ENCODE peak calls at places on chromosomes 5 and 9, in eight cellular contexts. U is neural progenitor cell, R is H1, T is keratinocyte, V is mammary epithelial cell, Q is GM23338, W is hepatocyte, D is SK-N-SH. C is an unnamed sample. For H3K4me1, the result is how much of the 10 kb centered on the place peaks cover.

GRCh38 chr9:121286973-121287721 is 19.2 kb downstream of the GSN start:
- DNase-seq in U (peak), R (peak), T (peak), V (peak), Q (peak), W (peak), D (no peak), C (peak)

GRCh38 chr5:35194636-35195471 is 35.4 kb downstream of the PRLR start:
- DNase-seq in U (no peak), R (no peak), T (no peak), V (no peak), Q (no peak), W (peak), D (no peak), C (no peak)

GRCh38 chr5:173278172-173278571 is 43.2 kb upstream of the NKX2-5 start:
- DNase-seq in U (no peak), R (no peak), T (no peak), V (no peak), Q (no peak), W (no peak), D (no peak), C (no peak)

GRCh38 chr5:78287833-78288232 is 6.7 kb downstream of the AP3B1 start:
- DNase-seq in U (no peak), R (no peak), T (peak), V (peak), Q (no peak), W (peak), D (no peak), C (peak)

GRCh38 chr9:120289990-120290925 is 289.7 kb downstream of the CDK5RAP2 start:
- DNase-seq in U (no peak), R (no peak), T (no peak), V (peak), Q (no peak), W (no peak), D (peak), C (no peak)

GRCh38 chr9:135379540-135380267 is 99.9 kb upstream of the PPP1R26 start:
- DNase-seq in U (no peak), R (no peak), T (no peak), V (no peak), Q (no peak), W (no peak), D (no peak), C (no peak)

GRCh38 chr5:14453486-14453885 is 128.1 kb upstream of the OTULINL start:
- DNase-seq in U (no peak), R (no peak), T (no peak), V (no peak), Q (no peak), W (no peak), D (no peak), C (no peak)

GRCh38 chr5:22541037-22541436 is 312.1 kb downstream of the CDH12 start:
- DNase-seq in U (peak), R (no peak), T (no peak), V (no peak), Q (no peak), W (peak), D (no peak), C (no peak)

GRCh38 chr5:6504677-6505414 is 56.2 kb downstream of the UBE2QL1 start:
- DNase-seq in U (no peak), R (no peak), T (no peak), V (peak), Q (no peak), W (peak), D (no peak), C (no peak)

GRCh38 chr9:98870782-98871455 is 63.4 kb downstream of the GALNT12 start:
- DNase-seq in U (no peak), R (no peak), T (no peak), V (no peak), Q (no peak), W (no peak), D (no peak), C (no peak)

GRCh38 chr9:113397077-113397696 is 3.9 kb downstream of the ALAD start:
- DNase-seq in U (no peak), R (no peak), T (no peak), V (no peak), Q (no peak), W (no peak), D (peak), C (no peak)

GRCh38 chr9:136947955-136948510 is 3.0 kb downstream of the C8G start:
- DNase-seq in U (peak), R (no peak), T (no peak), V (peak), Q (peak), W (peak), D (peak), C (peak)

GRCh38 chr9:5459289-5459829 is 9.0 kb downstream of the CD274 start:
- DNase-seq in U (no peak), R (no peak), T (no peak), V (peak), Q (peak), W (no peak), D (no peak), C (no peak)

GRCh38 chr9:126773004-126773607 is 31.7 kb upstream of the ZBTB43 start:
- DNase-seq in U (peak), R (peak), T (no peak), V (no peak), Q (peak), W (peak), D (peak), C (no peak)

GRCh38 chr5:81233080-81233634 is at the start of gene CKMT2:
- DNase-seq in U (peak), R (peak), T (no peak), V (no peak), Q (peak), W (peak), D (no peak), C (no peak)

GRCh38 chr5:178287091-178287790 is 54.6 kb upstream of the PHYKPL start:
- DNase-seq in U (no peak), R (no peak), T (no peak), V (no peak), Q (no peak), W (no peak), D (no peak), C (no peak)

GRCh38 chr5:14593326-14594036 is 11.9 kb downstream of the OTULINL start:
- DNase-seq in U (no peak), R (no peak), T (no peak), V (no peak), Q (no peak), W (no peak), D (no peak), C (no peak)

GRCh38 chr5:74766348-74766886 is 500 bp downstream of the GFM2 start:
- DNase-seq in U (peak), R (no peak), T (peak), V (peak), Q (peak), W (peak), D (peak), C (no peak)

GRCh38 chr9:3788211-3788610 is 262.4 kb upstream of the RFX3 start:
- DNase-seq in U (no peak), R (no peak), T (no peak), V (no peak), Q (no peak), W (no peak), D (no peak), C (no peak)

GRCh38 chr9:20314981-20315380 is 307.3 kb downstream of the MLLT3 start:
- DNase-seq in U (no peak), R (no peak), T (no peak), V (no peak), Q (no peak), W (no peak), D (no peak), C (no peak)

GRCh38 chr9:107545036-107545435 is 55.5 kb upstream of the KLF4 start:
- DNase-seq in U (no peak), R (no peak), T (no peak), V (no peak), Q (no peak), W (no peak), D (no peak), C (no peak)

GRCh38 chr9:106891286-106891685 is 28.3 kb downstream of the ZNF462 start:
- DNase-seq in U (peak), R (no peak), T (no peak), V (no peak), Q (peak), W (no peak), D (no peak), C (no peak)

GRCh38 chr5:17860660-17861315 is 226.5 kb downstream of the TAF11L14 start:
- DNase-seq in U (no peak), R (no peak), T (no peak), V (peak), Q (no peak), W (no peak), D (no peak), C (no peak)

GRCh38 chr5:74130141-74130897 is 504.3 kb downstream of the ARHGEF28 start:
- DNase-seq in U (no peak), R (no peak), T (no peak), V (no peak), Q (no peak), W (no peak), D (no peak), C (no peak)

GRCh38 chr5:176481659-176482213 is 33.6 kb downstream of the FAF2 start:
- DNase-seq in U (no peak), R (no peak), T (no peak), V (no peak), Q (no peak), W (no peak), D (no peak), C (no peak)

GRCh38 chr9:70412678-70413426 is 1.6 kb downstream of the KLF9 start:
- DNase-seq in U (peak), R (no peak), T (no peak), V (peak), Q (peak), W (peak), D (peak), C (peak)

GRCh38 chr5:36246011-36246410 is 4.3 kb upstream of the NADK2 start:
- DNase-seq in U (no peak), R (no peak), T (no peak), V (no peak), Q (no peak), W (no peak), D (no peak), C (no peak)

GRCh38 chr5:52838306-52839015 is 50.7 kb downstream of the ITGA1 start:
- DNase-seq in U (no peak), R (no peak), T (no peak), V (no peak), Q (no peak), W (no peak), D (no peak), C (no peak)

GRCh38 chr5:159043551-159043950 is 56.2 kb downstream of the EBF1 start:
- DNase-seq in U (no peak), R (no peak), T (no peak), V (no peak), Q (no peak), W (no peak), D (no peak), C (no peak)

GRCh38 chr9:105173306-105173705 is 71.1 kb upstream of the SLC44A1 start:
- DNase-seq in U (peak), R (peak), T (no peak), V (no peak), Q (peak), W (no peak), D (no peak), C (no peak)

GRCh38 chr9:437066-438015 is 222.7 kb downstream of the DOCK8 start:
- DNase-seq in U (no peak), R (no peak), T (no peak), V (peak), Q (no peak), W (peak), D (no peak), C (peak)

GRCh38 chr5:132425009-132425937 is 55.8 kb downstream of the SLC22A5 start:
- DNase-seq in U (no peak), R (no peak), T (no peak), V (peak), Q (no peak), W (peak), D (no peak), C (peak)

GRCh38 chr5:35038891-35039290 is 8.9 kb downstream of the AGXT2 start:
- DNase-seq in U (no peak), R (no peak), T (no peak), V (no peak), Q (no peak), W (no peak), D (no peak), C (no peak)

GRCh38 chr5:90055831-90056328 is 353.7 kb downstream of the CETN3 start:
- DNase-seq in U (peak), R (no peak), T (peak), V (peak), Q (peak), W (peak), D (no peak), C (no peak)

GRCh38 chr5:5278201-5278814 is 138.2 kb downstream of the ADAMTS16 start:
- DNase-seq in U (no peak), R (no peak), T (no peak), V (no peak), Q (no peak), W (no peak), D (no peak), C (no peak)

GRCh38 chr5:133831506-133832224 is 136.8 kb downstream of the C5orf15 start:
- DNase-seq in U (no peak), R (no peak), T (peak), V (peak), Q (no peak), W (no peak), D (no peak), C (peak)

GRCh38 chr9:76759726-76760125 is 4.5 kb upstream of the PCA3 start:
- DNase-seq in U (no peak), R (no peak), T (no peak), V (no peak), Q (no peak), W (no peak), D (no peak), C (no peak)

GRCh38 chr5:107808671-107809137 is 138.0 kb upstream of the EFNA5 start:
- DNase-seq in U (peak), R (peak), T (no peak), V (no peak), Q (peak), W (peak), D (no peak), C (no peak)

GRCh38 chr5:107805166-107805565 is 134.4 kb upstream of the EFNA5 start:
- DNase-seq in U (peak), R (no peak), T (no peak), V (no peak), Q (no peak), W (no peak), D (no peak), C (no peak)

GRCh38 chr5:107805819-107806218 is 135.1 kb upstream of the EFNA5 start:
- DNase-seq in U (peak), R (no peak), T (no peak), V (no peak), Q (no peak), W (no peak), D (no peak), C (no peak)

GRCh38 chr5:107806705-107807104 is 136.0 kb upstream of the EFNA5 start:
- DNase-seq in U (no peak), R (no peak), T (peak), V (peak), Q (no peak), W (peak), D (no peak), C (no peak)

GRCh38 chr5:107806271-107806670 is 135.5 kb upstream of the EFNA5 start:
- DNase-seq in U (peak), R (no peak), T (no peak), V (no peak), Q (no peak), W (no peak), D (no peak), C (no peak)
- H3K4me2 ChIP-seq in U (peak), R (no peak), T (no peak), V (no peak), Q (no peak), W (no peak), D (no peak), C (no peak)

DNA sequence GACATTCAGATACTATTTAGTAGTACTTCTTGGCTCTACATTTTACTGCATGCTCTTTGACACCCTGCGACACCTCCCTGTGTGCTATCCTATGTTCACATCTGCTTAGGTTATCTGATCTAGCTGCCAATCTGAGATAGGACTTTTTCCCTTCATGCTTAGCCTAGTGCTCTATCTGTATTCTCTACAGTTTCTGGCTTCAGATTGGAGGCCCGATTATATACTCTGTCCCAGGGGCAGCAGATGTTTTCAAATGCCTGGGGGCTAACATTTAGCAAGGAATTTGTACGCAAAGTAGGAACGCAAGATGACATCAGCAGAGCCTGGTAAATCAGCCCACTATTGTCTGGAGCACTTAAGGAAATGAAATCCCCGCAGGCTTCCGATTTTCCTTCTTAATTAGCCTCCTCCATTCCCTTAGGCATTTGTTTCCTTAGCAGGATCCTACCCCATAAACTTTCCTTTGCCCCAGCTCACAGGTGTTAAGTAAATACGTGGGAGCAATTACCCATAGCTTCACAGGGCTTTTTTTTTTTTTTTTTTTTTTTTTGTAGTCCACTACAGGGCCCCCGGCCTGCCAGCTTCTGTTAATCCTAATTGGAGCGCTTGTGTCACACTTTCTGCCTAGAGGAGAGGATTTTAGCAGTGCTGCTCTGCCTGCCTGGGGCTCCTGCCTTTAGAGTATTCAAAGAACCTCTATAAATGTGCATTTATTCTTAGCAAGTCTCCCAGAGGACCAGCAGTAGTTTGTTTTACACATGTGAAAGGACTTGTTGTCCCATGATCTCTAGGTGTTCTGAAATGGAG is 61.1 kb upstream of the LPAR1 start:
- DNase-seq in U (peak), R (peak), T (no peak), V (no peak), Q (peak), W (peak), D (peak), C (no peak)
- H3K4me1 ChIP-seq in U (half or more), R (under half), T (under half), V (under half), Q (half or more), W (under half), D (under half), C (under half)

DNA sequence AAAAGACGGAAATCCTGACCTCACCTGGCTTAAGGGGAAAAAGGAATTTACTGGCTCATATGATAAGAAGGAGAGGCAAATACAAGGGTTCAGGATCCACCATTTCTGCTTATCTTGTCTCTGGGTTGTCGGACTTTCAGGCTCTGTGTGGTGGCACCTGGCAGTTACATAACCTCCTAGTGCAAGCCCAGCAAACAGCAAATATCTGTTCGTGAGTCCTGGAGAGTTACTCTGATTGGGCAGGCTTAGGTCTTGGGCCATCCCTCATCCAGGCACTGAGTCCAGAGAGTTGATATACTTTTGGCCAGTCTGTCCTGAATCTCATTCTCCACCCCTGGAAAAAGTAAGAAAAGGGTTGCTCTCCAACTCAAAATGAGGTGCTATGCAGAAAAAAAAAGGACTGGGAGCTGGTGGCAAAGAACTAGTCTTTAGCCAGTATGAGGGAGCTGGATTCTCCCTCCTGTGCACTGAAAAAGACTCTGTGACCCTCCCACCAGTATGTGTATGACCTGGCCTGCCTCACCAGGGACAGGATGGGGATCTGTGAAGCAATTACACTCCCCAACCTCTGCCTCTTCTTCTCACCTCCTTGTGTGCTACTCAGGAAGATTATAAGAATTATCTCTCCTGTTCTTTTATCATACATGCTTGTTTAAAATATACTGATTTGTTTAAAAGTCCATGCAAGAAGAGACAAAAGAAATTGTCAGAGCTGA is 282.9 kb downstream of the ARHGAP26 start:
- DNase-seq in U (no peak), R (no peak), T (no peak), V (no peak), Q (no peak), W (no peak), D (no peak), C (no peak)
- H3K4me2 ChIP-seq in U (no peak), R (no peak), T (no peak), V (no peak), Q (no peak), W (no peak), D (no peak), C (no peak)

GRCh38 chr5:10762178-10762775 is 1.2 kb upstream of the DAP start:
- DNase-seq in U (peak), R (no peak), T (no peak), V (no peak), Q (no peak), W (peak), D (no peak), C (peak)
- H3K4me1 ChIP-seq in U (under half), R (under half), T (under half), V (under half), Q (under half), W (under half), D (under half), C (under half)

GRCh38 chr9:133959966-133960567 is 32.1 kb downstream of the VAV2 start:
- DNase-seq in U (no peak), R (no peak), T (no peak), V (no peak), Q (no peak), W (no peak), D (no peak), C (no peak)
- H3K4me2 ChIP-seq in U (peak), R (peak), T (peak), V (no peak), Q (peak), W (no peak), D (no peak), C (no peak)

DNA sequence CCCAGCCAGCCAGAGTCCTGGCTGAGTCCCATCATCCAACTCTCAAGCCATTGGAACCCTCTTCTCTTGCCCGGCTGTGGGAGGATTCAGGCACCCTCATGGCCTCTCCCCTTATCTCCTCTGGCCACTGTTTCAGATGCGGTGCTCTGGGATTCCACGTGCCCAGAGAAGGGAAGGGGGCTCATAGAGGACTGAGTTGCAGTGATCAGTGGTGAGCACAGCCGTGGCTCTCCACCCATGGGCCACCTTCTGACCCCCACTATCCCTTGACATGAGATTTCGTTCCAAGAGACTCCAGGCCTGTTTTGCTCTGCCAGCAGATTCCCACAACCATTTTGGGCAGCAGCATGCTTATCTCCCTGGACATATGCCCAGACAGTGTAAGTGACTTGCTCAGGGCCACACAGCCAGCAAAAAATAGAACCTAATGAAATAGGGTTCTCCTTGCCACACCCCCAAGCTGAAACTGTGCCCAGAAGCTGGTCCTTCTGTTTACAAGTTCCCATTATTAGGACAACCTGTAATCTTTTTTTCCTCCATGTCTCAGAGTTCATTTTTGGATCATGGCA is 2.7 kb downstream of the GPX3 start:
- DNase-seq in U (no peak), R (no peak), T (no peak), V (no peak), Q (no peak), W (no peak), D (no peak), C (no peak)
- H3K4me1 ChIP-seq in U (under half), R (under half), T (under half), V (under half), Q (under half), W (under half), D (under half), C (under half)

GRCh38 chr5:167855818-167856217 is 435.6 kb upstream of the WWC1 start:
- DNase-seq in U (no peak), R (no peak), T (no peak), V (no peak), Q (no peak), W (no peak), D (no peak), C (no peak)
- H3K4me2 ChIP-seq in U (no peak), R (no peak), T (no peak), V (no peak), Q (no peak), W (no peak), D (no peak), C (no peak)

GRCh38 chr5:142823176-142823575 is 53.0 kb downstream of the ARHGAP26 start:
- DNase-seq in U (no peak), R (no peak), T (no peak), V (no peak), Q (peak), W (no peak), D (no peak), C (no peak)
- H3K4me1 ChIP-seq in U (under half), R (under half), T (under half), V (half or more), Q (under half), W (under half), D (half or more), C (half or more)

C was measured in PC-9.